ENCODE peak calls at places on chromosomes 1 and 21, in seven cellular contexts. H is Daoy; Q is choroid plexus epithelial cell; K is stimulated activated CD4-positive, alpha-beta T cell treated with anti-CD3 and anti-CD28 coated beads, Interleukin-1b, Interleukin-23, amount 100 ng/mL, for 24 hours; G is heart right ventricle; B is mesothelial cell of epicardium; W is heart left ventricle. I is an unnamed sample.

GRCh38 chr1:42979888-42980800 is 21.5 kb upstream of the SLC2A1 start:
- DNase-seq in H (no peak), Q (no peak), K (no peak), G (no peak), B (no peak), W (no peak), I (no peak)

GRCh38 chr1:187999973-188000372 is 1171.2 kb downstream of the PLA2G4A start:
- DNase-seq in H (no peak), Q (peak), K (no peak), G (no peak), B (no peak), W (no peak), I (no peak)

GRCh38 chr1:220267630-220268029 is 4.6 kb downstream of the RAB3GAP2 start:
- DNase-seq in H (no peak), Q (no peak), K (no peak), G (no peak), B (no peak), W (no peak), I (no peak)

GRCh38 chr1:24150228-24151174 is 7.6 kb upstream of the IL22RA1 start:
- DNase-seq in H (peak), Q (peak), K (peak), G (peak), B (peak), W (peak), I (peak)

GRCh38 chr1:42334240-42335049 is 590 bp downstream of the FOXJ3 start:
- DNase-seq in H (peak), Q (peak), K (peak), G (peak), B (peak), W (peak), I (no peak)

GRCh38 chr1:158107926-158108325 is 72.8 kb upstream of the CD1D start:
- DNase-seq in H (no peak), Q (no peak), K (no peak), G (no peak), B (no peak), W (no peak), I (no peak)

GRCh38 chr1:235351898-235352297 is 15.3 kb upstream of the TBCE start:
- DNase-seq in H (no peak), Q (no peak), K (no peak), G (no peak), B (no peak), W (no peak), I (no peak)

GRCh38 chr1:28340221-28340974 is 11.6 kb downstream of the MED18 start:
- DNase-seq in H (no peak), Q (no peak), K (no peak), G (no peak), B (no peak), W (no peak), I (no peak)

GRCh38 chr21:45004059-45004422 is 64.2 kb downstream of the SLX9 start:
- DNase-seq in H (no peak), Q (no peak), K (no peak), G (no peak), B (no peak), W (no peak), I (no peak)

GRCh38 chr21:16838330-16838729 is 674.5 kb upstream of the CXADR start:
- DNase-seq in H (no peak), Q (peak), K (no peak), G (no peak), B (no peak), W (no peak), I (no peak)

GRCh38 chr1:6979003-6979577 is 193.8 kb downstream of the CAMTA1 start:
- DNase-seq in H (no peak), Q (no peak), K (no peak), G (no peak), B (no peak), W (no peak), I (no peak)

GRCh38 chr1:2378956-2379732 is 12.2 kb downstream of the MORN1 start:
- DNase-seq in H (no peak), Q (no peak), K (no peak), G (no peak), B (no peak), W (no peak), I (no peak)

GRCh38 chr21:28018213-28018612 is 974.5 kb downstream of the LTN1 start:
- DNase-seq in H (no peak), Q (no peak), K (no peak), G (no peak), B (no peak), W (no peak), I (no peak)

GRCh38 chr1:167425482-167425881 is 92.8 kb downstream of the CD247 start:
- DNase-seq in H (no peak), Q (no peak), K (no peak), G (no peak), B (no peak), W (no peak), I (no peak)

GRCh38 chr1:96987186-96987703 is 265.7 kb downstream of the PTBP2 start:
- DNase-seq in H (no peak), Q (no peak), K (no peak), G (no peak), B (no peak), W (no peak), I (no peak)